ENCODE peak calls at places on chromosomes 1 and 21, in six cellular contexts. S is uterus, P is mammary epithelial cell, G is thoracic aorta, Q is PC-3, E is A673. F is an unnamed sample.

GRCh38 chr1:56824956-56825355 is 5.8 kb upstream of the FYB2 start:
- DNase-seq in S (no peak), P (no peak), G (no peak), Q (no peak), E (no peak), F (no peak)

GRCh38 chr21:29933088-29933487 is 6.7 kb downstream of the GRIK1 start:
- DNase-seq in S (no peak), P (no peak), G (no peak), Q (no peak), E (no peak), F (no peak)

GRCh38 chr21:46097826-46098286 is at the start of gene COL6A2:
- DNase-seq in S (peak; percentile 85), P (no peak), G (peak; percentile 15), Q (peak; percentile 75), E (peak; percentile 54), F (peak; percentile 41)

GRCh38 chr21:37208056-37208705 is 59.0 kb downstream of the VPS26C start:
- DNase-seq in S (no peak), P (no peak), G (peak; percentile 73), Q (no peak), E (no peak), F (no peak)

GRCh38 chr21:34215911-34216310 is 142.5 kb downstream of the MRPS6 start:
- DNase-seq in S (no peak), P (no peak), G (no peak), Q (no peak), E (no peak), F (no peak)

GRCh38 chr1:87052400-87052799 is 138.0 kb downstream of the HS2ST1 start:
- DNase-seq in S (no peak), P (no peak), G (no peak), Q (no peak), E (no peak), F (no peak)

GRCh38 chr1:151486557-151486956 is 24.6 kb upstream of the CGN start:
- DNase-seq in S (no peak), P (no peak), G (no peak), Q (no peak), E (no peak), F (no peak)

GRCh38 chr21:30962013-30962412 is 76.3 kb downstream of the KRTAP19-8 start:
- DNase-seq in S (no peak), P (no peak), G (no peak), Q (peak; percentile 31), E (no peak), F (no peak)

GRCh38 chr21:42004406-42005199 is 5.6 kb downstream of the ZBTB21 start:
- DNase-seq in S (no peak), P (no peak), G (no peak), Q (peak; percentile 31), E (no peak), F (no peak)

GRCh38 chr1:110465038-110465813 is 14.3 kb downstream of the PROK1 start:
- DNase-seq in S (no peak), P (no peak), G (no peak), Q (peak; percentile 65), E (no peak), F (peak; percentile 52)

GRCh38 chr1:201885531-201886075 is 3.1 kb upstream of the SHISA4 start:
- DNase-seq in S (no peak), P (peak; percentile 42), G (no peak), Q (peak; percentile 46), E (no peak), F (peak; percentile 34)

GRCh38 chr1:111406325-111406768 is 21.2 kb downstream of the OVGP1 start:
- DNase-seq in S (no peak), P (peak; percentile 58), G (no peak), Q (peak; percentile 59), E (no peak), F (no peak)

GRCh38 chr1:67892451-67893125 is 59.3 kb upstream of the GNG12 start:
- DNase-seq in S (no peak), P (no peak), G (no peak), Q (no peak), E (no peak), F (no peak)

GRCh38 chr1:115302390-115302961 is 35.6 kb downstream of the NGF start:
- DNase-seq in S (peak; percentile 63), P (peak; percentile 68), G (no peak), Q (peak; percentile 33), E (peak; percentile 42), F (no peak)

GRCh38 chr21:15065381-15066230 is 806 bp upstream of the NRIP1 start:
- DNase-seq in S (peak; percentile 76), P (peak; percentile 79), G (peak; percentile 41), Q (peak; percentile 76), E (peak; percentile 70), F (peak; percentile 65)

GRCh38 chr1:76862447-76862846 is 4.8 kb upstream of the ST6GALNAC5 start:
- DNase-seq in S (no peak), P (peak; percentile 73), G (no peak), Q (peak; percentile 12), E (no peak), F (no peak)

GRCh38 chr1:188822248-188822647 is 1655.4 kb downstream of the BRINP3 start:
- DNase-seq in S (no peak), P (no peak), G (no peak), Q (peak; percentile 11), E (peak; percentile 54), F (no peak)

GRCh38 chr1:214241060-214241459 is 39.9 kb upstream of the SMYD2 start:
- DNase-seq in S (no peak), P (no peak), G (no peak), Q (peak; percentile 56), E (peak; percentile 20), F (no peak)

GRCh38 chr1:200980873-200981272 is 42.6 kb downstream of the KIF21B start:
- DNase-seq in S (no peak), P (no peak), G (no peak), Q (no peak), E (no peak), F (no peak)

GRCh38 chr1:11473635-11474034 is 5.3 kb upstream of the DISP3 start:
- DNase-seq in S (no peak), P (peak; percentile 12), G (no peak), Q (peak; percentile 39), E (peak; percentile 53), F (peak; percentile 60)

GRCh38 chr1:165851034-165851658 is 23.7 kb downstream of the UCK2 start:
- DNase-seq in S (no peak), P (peak; percentile 92), G (no peak), Q (peak; percentile 81), E (no peak), F (no peak)

GRCh38 chr1:98661544-98662353 is at the start of gene SNX7:
- DNase-seq in S (peak; percentile 83), P (peak; percentile 83), G (peak; percentile 30), Q (peak; percentile 77), E (peak; percentile 48), F (peak; percentile 78)

GRCh38 chr1:36594041-36594440 is 111.3 kb upstream of the CSF3R start:
- DNase-seq in S (no peak), P (no peak), G (no peak), Q (no peak), E (no peak), F (no peak)

GRCh38 chr1:29235955-29236742 is at the start of gene PTPRU:
- DNase-seq in S (peak; percentile 87), P (peak; percentile 69), G (peak; percentile 10), Q (peak; percentile 80), E (peak; percentile 80), F (peak; percentile 55)

GRCh38 chr1:97433520-97434175 is 487.2 kb downstream of the DPYD start:
- DNase-seq in S (no peak), P (peak; percentile 40), G (no peak), Q (peak; percentile 29), E (peak; percentile 93), F (no peak)

GRCh38 chr1:150560576-150560975 is 11.4 kb downstream of the ADAMTSL4 start:
- DNase-seq in S (no peak), P (no peak), G (no peak), Q (no peak), E (no peak), F (no peak)

GRCh38 chr1:26075421-26076144 is 8.2 kb upstream of the TRIM63 start:
- DNase-seq in S (no peak), P (no peak), G (no peak), Q (no peak), E (no peak), F (no peak)

GRCh38 chr21:29403291-29403690 is 104.6 kb downstream of the BACH1 start:
- DNase-seq in S (no peak), P (no peak), G (no peak), Q (no peak), E (no peak), F (no peak)

GRCh38 chr21:37758997-37759396 is 157.3 kb downstream of the KCNJ6 start:
- DNase-seq in S (no peak), P (peak; percentile 37), G (no peak), Q (peak; percentile 53), E (no peak), F (peak; percentile 65)

GRCh38 chr1:91980663-91981062 is 31.5 kb downstream of the BRDT start:
- DNase-seq in S (no peak), P (no peak), G (no peak), Q (no peak), E (no peak), F (no peak)

GRCh38 chr1:55724551-55725325 is 509.6 kb upstream of the USP24 start:
- DNase-seq in S (no peak), P (no peak), G (no peak), Q (peak; percentile 51), E (no peak), F (no peak)
- H3K4me1 ChIP-seq in S (no peaks in the 10 kb centered on the region), P (peaks cover 29% of the 10 kb centered on the region), G (peaks cover 7% of the 10 kb centered on the region), Q (peaks cover 42% of the 10 kb centered on the region), E (no peaks in the 10 kb centered on the region), F (no peaks in the 10 kb centered on the region)

GRCh38 chr1:206001476-206001888 is 1.7 kb downstream of the RAB7B start:
- DNase-seq in S (peak; percentile 41), P (peak; percentile 94), G (peak; percentile 41), Q (peak; percentile 92), E (peak; percentile 66), F (no peak)
- TF ChIP-seq CTCF in S (no peak), P (peak; percentile 3), G (no peak), Q (no peak), E (no peak), F (no peak)

GRCh38 chr1:30779294-30780071 is 21.9 kb upstream of the LAPTM5 start:
- DNase-seq in S (peak; percentile 76), P (peak; percentile 65), G (peak; percentile 64), Q (peak; percentile 85), E (peak; percentile 86), F (peak; percentile 69)
- H3K4me3 ChIP-seq in S (no peak overlapping the region), P (no peak overlapping the region), G (no peak overlapping the region), Q (no peak overlapping the region), E (no peak overlapping the region), F (no peak overlapping the region)

GRCh38 chr1:27521336-27522147 is 31.6 kb upstream of the WASF2 start:
- DNase-seq in S (no peak), P (no peak), G (no peak), Q (no peak), E (no peak), F (no peak)
- H3K4me1 ChIP-seq in S (peaks cover 5% of the 10 kb centered on the region), P (peaks cover 85% of the 10 kb centered on the region), G (peaks cover 41% of the 10 kb centered on the region), Q (peaks cover 32% of the 10 kb centered on the region), E (peaks cover 42% of the 10 kb centered on the region), F (peaks cover 78% of the 10 kb centered on the region)

GRCh38 chr1:229452956-229453801 is 19.3 kb upstream of the ACTA1 start:
- DNase-seq in S (no peak), P (no peak), G (no peak), Q (peak; percentile 52), E (peak; percentile 29), F (peak; percentile 18)
- TF ChIP-seq CTCF in S (peak; percentile 27), P (peak; percentile 78), G (peak; percentile 49), Q (peak; percentile 85), E (peak; percentile 55), F (peak; percentile 44)

GRCh38 chr1:44806025-44806703 is 987 bp downstream of the DYNLT4 start:
- DNase-seq in S (peak; percentile 47), P (no peak), G (no peak), Q (no peak), E (no peak), F (no peak)
- H3K4me3 ChIP-seq in S (no peak overlapping the region), P (no peak overlapping the region), G (peak overlapping the region; percentile 52), Q (no peak overlapping the region), E (no peak overlapping the region), F (no peak overlapping the region)

GRCh38 chr1:2233997-2234761 is 6.1 kb downstream of the SKI start:
- DNase-seq in S (peak; percentile 91), P (peak; percentile 87), G (peak; percentile 75), Q (peak; percentile 32), E (peak; percentile 67), F (no peak)
- H3K4me1 ChIP-seq in S (peaks cover 18% of the 10 kb centered on the region), P (peaks cover 60% of the 10 kb centered on the region), G (peaks cover 66% of the 10 kb centered on the region), Q (peaks cover 32% of the 10 kb centered on the region), E (peaks cover 54% of the 10 kb centered on the region), F (no peaks in the 10 kb centered on the region)

F was measured in Caco-2.